ENCODE peak calls at places on chromosomes 6 and 20, in six cellular contexts. Z is IMR-90; P is spleen; I is CD8-positive, alpha-beta T cell; S is upper lobe of right lung; F is astrocyte. C is an unnamed sample.

GRCh38 chr6:28675600-28675999 is 149.9 kb downstream of the GPX5 start:
- DNase-seq in Z (no peak), P (no peak), I (no peak), S (no peak), F (no peak), C (no peak)

GRCh38 chr6:42707595-42707994 is 14.8 kb downstream of the PRPH2 start:
- DNase-seq in Z (no peak), P (no peak), I (no peak), S (no peak), F (no peak), C (no peak)

GRCh38 chr6:53049389-53049788 is 15.8 kb upstream of the FBXO9 start:
- DNase-seq in Z (no peak), P (no peak), I (no peak), S (no peak), F (no peak), C (no peak)

GRCh38 chr6:53029761-53030160 is 34.7 kb upstream of the GSTA4 start:
- DNase-seq in Z (no peak), P (no peak), I (no peak), S (no peak), F (no peak), C (no peak)

GRCh38 chr6:80259113-80259512 is 152.6 kb downstream of the BCKDHB start:
- DNase-seq in Z (no peak), P (no peak), I (no peak), S (no peak), F (no peak), C (no peak)

GRCh38 chr6:160520043-160520904 is 143.8 kb downstream of the LPA start:
- DNase-seq in Z (peak; percentile 34), P (peak; percentile 93), I (peak; percentile 79), S (peak; percentile 89), F (peak; percentile 34), C (peak; percentile 4)

GRCh38 chr6:4928426-4928825 is 75.4 kb downstream of the RPP40 start:
- DNase-seq in Z (peak; percentile 55), P (no peak), I (no peak), S (no peak), F (peak; percentile 74), C (peak; percentile 26)

GRCh38 chr20:10006461-10006860 is 28.3 kb upstream of the ANKEF1 start:
- DNase-seq in Z (no peak), P (no peak), I (no peak), S (no peak), F (no peak), C (no peak)

GRCh38 chr6:128173290-128173689 is 272.4 kb upstream of the THEMIS start:
- DNase-seq in Z (peak; percentile 11), P (no peak), I (no peak), S (no peak), F (no peak), C (no peak)

GRCh38 chr6:127103482-127103881 is 15.0 kb upstream of the RSPO3 start:
- DNase-seq in Z (peak; percentile 45), P (no peak), I (no peak), S (no peak), F (no peak), C (no peak)

GRCh38 chr20:23800865-23801264 is 25.7 kb downstream of the CST2 start:
- DNase-seq in Z (no peak), P (no peak), I (no peak), S (no peak), F (no peak), C (no peak)

DNA sequence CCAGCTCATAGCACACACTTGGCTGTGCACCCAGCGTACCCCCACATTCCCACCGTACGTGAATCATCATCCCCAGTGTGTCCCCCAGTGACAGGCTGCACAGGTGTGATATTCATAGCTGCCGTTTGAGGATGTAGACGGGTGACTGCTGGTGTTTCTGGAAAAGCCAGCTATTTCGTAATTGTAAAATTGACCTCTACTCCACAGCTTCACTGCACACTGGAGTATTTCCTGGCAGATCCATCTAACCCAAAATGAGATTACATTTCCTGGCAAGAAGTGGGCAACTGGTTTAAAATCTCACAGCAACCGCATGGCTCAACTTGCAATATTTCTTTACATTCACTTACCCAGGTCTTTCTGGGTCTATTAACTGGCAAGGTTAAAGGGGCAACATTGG is 30.3 kb downstream of the CD83 start:
- DNase-seq in Z (no peak), P (no peak), I (no peak), S (no peak), F (no peak), C (no peak)
- H3K27me3 ChIP-seq in Z (peaks cover 48% of the 10 kb centered on the region), P (no peaks in the 10 kb centered on the region), I (no peaks in the 10 kb centered on the region), S (no peaks in the 10 kb centered on the region), F (peaks cover 12% of the 10 kb centered on the region), C (no peaks in the 10 kb centered on the region)

GRCh38 chr6:45843848-45844521 is 171.7 kb downstream of the CLIC5 start:
- DNase-seq in Z (no peak), P (no peak), I (no peak), S (no peak), F (peak; percentile 75), C (no peak)

GRCh38 chr6:45838486-45838885 is 177.2 kb downstream of the CLIC5 start:
- DNase-seq in Z (no peak), P (no peak), I (no peak), S (no peak), F (no peak), C (no peak)

GRCh38 chr6:45838996-45839395 is 176.7 kb downstream of the CLIC5 start:
- DNase-seq in Z (no peak), P (no peak), I (no peak), S (no peak), F (no peak), C (no peak)

GRCh38 chr6:45837541-45838200 is 178.0 kb downstream of the CLIC5 start:
- DNase-seq in Z (no peak), P (no peak), I (no peak), S (no peak), F (no peak), C (no peak)

DNA sequence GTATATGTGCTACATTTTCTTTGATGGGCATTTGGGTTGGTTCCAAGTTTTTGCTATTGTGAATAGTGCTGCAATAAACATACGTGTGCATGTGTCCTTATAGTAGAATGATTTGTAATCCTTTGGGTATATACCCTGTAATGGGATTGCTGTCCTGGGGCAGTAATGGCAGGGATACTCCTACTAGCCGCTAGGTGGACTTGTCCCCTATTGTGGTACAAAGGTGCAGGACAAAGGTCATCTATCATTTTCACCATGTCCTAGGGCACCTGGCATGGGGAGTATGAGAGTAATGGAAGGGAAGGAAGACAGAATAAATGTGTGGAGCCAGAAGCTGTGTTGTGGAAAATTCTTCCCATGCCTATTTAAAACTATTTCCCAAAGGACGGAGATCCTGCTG is 174.6 kb downstream of the CLIC5 start:
- DNase-seq in Z (no peak), P (no peak), I (no peak), S (no peak), F (no peak), C (no peak)
- TF ChIP-seq CTCF in Z (no peak), P (no peak), I (no peak), S (no peak), F (no peak), C (no peak)

DNA sequence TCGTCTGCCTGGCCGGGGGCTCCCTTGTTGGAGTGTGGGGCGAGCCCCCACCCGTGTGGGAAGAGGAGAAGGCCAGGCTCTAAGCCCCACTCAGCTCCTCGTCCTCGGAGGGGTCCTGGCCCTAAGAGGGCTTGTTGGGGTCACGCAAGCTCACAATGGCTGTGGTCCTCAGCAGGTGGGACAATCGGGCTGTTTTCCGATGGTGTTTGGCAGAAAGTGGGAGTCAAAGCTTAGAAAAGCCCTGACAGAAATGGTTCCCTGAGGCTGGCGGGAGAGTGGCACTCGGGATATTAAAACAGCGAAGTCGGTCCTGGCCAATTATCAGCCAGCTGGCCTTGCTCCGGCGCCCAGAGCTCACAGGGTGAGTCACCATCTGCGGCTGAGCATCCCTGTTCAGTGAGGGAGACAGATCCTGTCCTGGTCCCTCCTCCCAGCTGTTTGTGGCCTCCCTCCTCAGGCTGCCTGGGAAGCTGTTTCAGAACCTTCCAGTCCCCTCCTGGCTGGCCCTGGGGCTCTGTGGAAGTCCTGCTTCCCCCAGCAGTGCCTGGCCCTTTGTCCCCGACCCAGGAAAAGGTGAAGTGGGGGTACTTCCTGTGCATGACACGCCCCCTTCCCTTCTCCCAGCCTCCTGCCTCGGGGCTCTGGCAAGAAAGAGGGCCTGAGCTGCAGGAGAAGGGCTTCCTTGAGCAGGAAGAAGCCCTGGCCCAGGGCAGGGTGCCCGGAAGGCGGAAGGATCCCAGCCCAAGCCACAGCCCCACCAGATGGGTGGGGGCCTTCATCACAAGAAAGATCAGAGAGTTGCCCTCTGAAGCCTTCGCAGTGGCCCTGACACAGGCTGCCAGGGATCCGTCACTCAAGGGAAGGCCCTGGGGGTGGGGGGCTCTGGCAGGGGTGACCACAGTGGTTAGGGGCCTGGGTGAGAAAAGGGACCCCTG is 53.6 kb upstream of the BHLHE23 start:
- DNase-seq in Z (peak; percentile 22), P (peak; percentile 58), I (no peak), S (peak; percentile 56), F (peak; percentile 45), C (no peak)
- H3K27me3 ChIP-seq in Z (peaks cover 7% of the 10 kb centered on the region), P (peaks cover 70% of the 10 kb centered on the region), I (peaks cover 3% of the 10 kb centered on the region), S (peaks cover 55% of the 10 kb centered on the region), F (peaks cover 2% of the 10 kb centered on the region), C (peaks cover 4% of the 10 kb centered on the region)

GRCh38 chr6:108897371-108897770 is 49.1 kb downstream of the ARMC2 start:
- DNase-seq in Z (peak; percentile 28), P (no peak), I (no peak), S (no peak), F (peak; percentile 49), C (no peak)

GRCh38 chr6:108896111-108896661 is 48.0 kb downstream of the ARMC2 start:
- DNase-seq in Z (peak; percentile 92), P (no peak), I (no peak), S (no peak), F (peak; percentile 94), C (peak; percentile 65)

DNA sequence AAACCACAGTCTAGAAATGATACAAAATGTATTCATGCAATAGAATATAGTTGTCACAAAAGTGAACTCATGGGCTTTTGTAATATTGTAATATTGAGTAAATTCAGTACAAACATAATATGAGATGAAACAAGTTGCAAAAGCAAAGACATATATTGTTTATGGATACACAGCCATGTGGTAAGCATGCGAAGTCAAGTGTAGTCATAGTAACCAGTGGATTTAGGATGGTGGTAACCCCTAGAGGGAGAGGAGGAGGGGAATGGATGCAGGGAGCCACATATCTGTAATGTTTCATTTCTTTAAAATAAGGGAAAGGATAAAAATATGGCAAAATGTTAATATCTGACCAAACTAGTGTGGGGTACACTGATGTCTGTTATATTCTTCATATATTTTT is 47.4 kb downstream of the ARMC2 start:
- DNase-seq in Z (peak; percentile 36), P (no peak), I (no peak), S (no peak), F (no peak), C (no peak)
- TF ChIP-seq CTCF in Z (no peak), P (no peak), I (no peak), S (no peak), F (no peak), C (no peak)

DNA sequence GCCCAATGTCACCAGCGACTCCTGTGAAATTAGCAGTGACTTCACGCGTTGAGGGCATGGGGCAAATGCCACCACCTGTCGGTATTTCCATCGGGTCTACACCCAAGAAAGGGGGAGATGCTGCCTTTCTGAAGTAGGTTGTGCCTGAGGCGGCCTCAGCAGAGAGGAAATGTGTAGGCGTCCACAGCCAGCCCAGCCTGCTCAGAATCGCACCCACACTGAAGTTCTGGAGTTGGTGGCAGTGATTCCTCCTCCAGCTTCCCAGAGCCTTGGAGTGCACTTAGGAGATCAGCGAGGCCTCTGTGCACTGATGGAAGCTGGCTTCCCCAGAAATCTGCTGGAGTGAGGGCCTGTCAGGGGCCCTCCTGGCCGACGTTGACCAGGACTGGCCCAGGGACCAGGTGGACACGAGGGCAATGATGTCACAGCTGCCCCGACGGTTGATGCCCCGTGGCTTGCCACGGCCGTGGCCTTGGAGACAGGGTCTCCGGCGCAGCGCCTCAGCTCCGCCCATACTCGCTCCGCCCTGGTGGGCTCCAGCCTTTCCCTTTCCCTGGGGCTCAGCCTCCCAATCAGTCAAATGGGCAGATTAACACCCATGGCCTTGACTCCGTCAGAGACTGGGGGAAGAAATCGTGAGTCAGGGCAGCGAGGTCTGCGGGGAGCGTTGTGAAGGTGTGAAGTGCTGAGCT is 484.8 kb downstream of the PREX1 start:
- DNase-seq in Z (no peak), P (no peak), I (no peak), S (no peak), F (no peak), C (no peak)
- H3K27me3 ChIP-seq in Z (peaks cover 26% of the 10 kb centered on the region), P (peaks cover 7% of the 10 kb centered on the region), I (no peaks in the 10 kb centered on the region), S (no peaks in the 10 kb centered on the region), F (peaks cover 27% of the 10 kb centered on the region), C (peaks cover 5% of the 10 kb centered on the region)